ENCODE peak calls at places on chromosomes 5 and 9, in four cellular contexts. One of them, this sample, is unnamed.
A peak's percentile ranks its signal among the peaks of the same experiment; 100 is the strongest.

GRCh38 chr5:14250094-14250777 is 107.1 kb downstream of the TRIO start:
- DNase-seq in body of pancreas: peak; percentile 62
- DNase-seq in breast epithelium: peak; percentile 60
- DNase-seq in stomach: no peak
- DNase-seq in this sample: peak; percentile 31

GRCh38 chr5:108900668-108901067 is 153.0 kb downstream of the FER start:
- DNase-seq in breast epithelium: no peak
- DNase-seq in stomach: no peak
- DNase-seq in body of pancreas: no peak
- DNase-seq in this sample: no peak

GRCh38 chr9:130443840-130444492 is 795 bp upstream of the ASS1 start:
- DNase-seq in stomach: no peak
- DNase-seq in body of pancreas: peak; percentile 53
- DNase-seq in breast epithelium: no peak
- DNase-seq in this sample: peak; percentile 65

GRCh38 chr5:38285226-38285625 is 26.9 kb downstream of the EGFLAM start:
- DNase-seq in body of pancreas: no peak
- DNase-seq in stomach: no peak
- DNase-seq in breast epithelium: no peak
- DNase-seq in this sample: no peak

GRCh38 chr5:175728885-175729828 is 71.3 kb downstream of the HRH2 start:
- DNase-seq in stomach: peak; percentile 43
- DNase-seq in breast epithelium: no peak
- DNase-seq in body of pancreas: no peak
- DNase-seq in this sample: no peak

GRCh38 chr5:81020478-81021167 is 60.5 kb downstream of the RASGRF2 start:
- DNase-seq in stomach: no peak
- DNase-seq in breast epithelium: no peak
- DNase-seq in body of pancreas: no peak
- DNase-seq in this sample: no peak

GRCh38 chr5:103428411-103428871 is 134.1 kb downstream of the NUDT12 start:
- DNase-seq in body of pancreas: peak; percentile 78
- DNase-seq in stomach: peak; percentile 40
- DNase-seq in breast epithelium: peak; percentile 68
- DNase-seq in this sample: no peak

GRCh38 chr9:97591535-97591934 is 41.6 kb downstream of the TSTD2 start:
- DNase-seq in stomach: no peak
- DNase-seq in breast epithelium: no peak
- DNase-seq in body of pancreas: no peak
- DNase-seq in this sample: no peak

GRCh38 chr9:23750808-23751207 is 75.2 kb downstream of the ELAVL2 start:
- DNase-seq in breast epithelium: no peak
- DNase-seq in body of pancreas: no peak
- DNase-seq in stomach: no peak
- DNase-seq in this sample: no peak

GRCh38 chr9:72038408-72038807 is 22.0 kb downstream of the C9orf57 start:
- DNase-seq in breast epithelium: no peak
- DNase-seq in stomach: peak; percentile 37
- DNase-seq in body of pancreas: no peak
- DNase-seq in this sample: no peak

GRCh38 chr5:89513299-89514044 is 630.5 kb upstream of the MEF2C start:
- DNase-seq in stomach: no peak
- DNase-seq in breast epithelium: no peak
- DNase-seq in body of pancreas: no peak
- DNase-seq in this sample: no peak

GRCh38 chr9:137619240-137620090 is 660 bp downstream of the EHMT1 start:
- DNase-seq in stomach: peak; percentile 42
- DNase-seq in body of pancreas: peak; percentile 44
- DNase-seq in breast epithelium: no peak
- DNase-seq in this sample: no peak

GRCh38 chr9:94944623-94945022 is 218.1 kb downstream of the AOPEP start:
- DNase-seq in stomach: no peak
- DNase-seq in breast epithelium: no peak
- DNase-seq in body of pancreas: no peak
- DNase-seq in this sample: no peak

GRCh38 chr9:93257808-93258331 is 73.9 kb downstream of the WNK2 start:
- DNase-seq in body of pancreas: peak; percentile 3
- DNase-seq in stomach: peak; percentile 10
- DNase-seq in breast epithelium: peak; percentile 20
- DNase-seq in this sample: no peak

GRCh38 chr5:6792911-6793451 is 79.7 kb downstream of the TENT4A start:
- DNase-seq in body of pancreas: no peak
- DNase-seq in stomach: no peak
- DNase-seq in breast epithelium: no peak
- DNase-seq in this sample: no peak

GRCh38 chr5:73370620-73371583 is 77.7 kb downstream of the FOXD1 start:
- DNase-seq in breast epithelium: no peak
- DNase-seq in stomach: no peak
- DNase-seq in body of pancreas: no peak
- DNase-seq in this sample: no peak

GRCh38 chr9:114178076-114178475 is 22.7 kb downstream of the COL27A1 start:
- DNase-seq in body of pancreas: no peak
- DNase-seq in breast epithelium: no peak
- DNase-seq in stomach: no peak
- DNase-seq in this sample: peak; percentile 36

DNA sequence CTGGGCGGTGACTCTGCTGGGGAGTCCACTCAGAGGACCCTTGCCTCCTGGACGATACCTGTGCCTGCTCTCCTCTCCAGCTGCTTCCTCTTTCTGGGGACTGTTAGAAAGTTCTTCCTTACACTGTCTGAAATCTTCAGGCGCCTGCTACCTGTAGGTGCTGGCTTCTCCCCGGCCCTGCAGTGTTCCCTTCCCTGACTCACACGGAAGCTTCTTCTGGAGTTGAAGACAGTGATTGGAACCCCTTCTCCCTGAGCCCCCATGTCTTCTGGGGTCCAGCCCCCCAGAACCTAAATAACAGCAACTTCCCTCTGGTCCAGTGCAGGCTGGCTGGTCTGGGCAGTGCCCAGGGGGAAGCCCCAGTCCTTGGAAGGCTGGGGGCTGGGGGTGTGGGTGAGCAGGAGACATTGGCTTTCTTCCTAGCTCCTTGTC is 652 bp downstream of the GSN start:
- DNase-seq in body of pancreas: no peak
- DNase-seq in breast epithelium: no peak
- DNase-seq in stomach: no peak
- DNase-seq in this sample: no peak
- H3K4me1 ChIP-seq in body of pancreas: peaks cover 26% of the 10 kb centered on the region
- H3K4me1 ChIP-seq in breast epithelium: peaks cover 15% of the 10 kb centered on the region
- H3K4me1 ChIP-seq in stomach: peaks cover 66% of the 10 kb centered on the region
- H3K4me1 ChIP-seq in this sample: no peaks in the 10 kb centered on the region

DNA sequence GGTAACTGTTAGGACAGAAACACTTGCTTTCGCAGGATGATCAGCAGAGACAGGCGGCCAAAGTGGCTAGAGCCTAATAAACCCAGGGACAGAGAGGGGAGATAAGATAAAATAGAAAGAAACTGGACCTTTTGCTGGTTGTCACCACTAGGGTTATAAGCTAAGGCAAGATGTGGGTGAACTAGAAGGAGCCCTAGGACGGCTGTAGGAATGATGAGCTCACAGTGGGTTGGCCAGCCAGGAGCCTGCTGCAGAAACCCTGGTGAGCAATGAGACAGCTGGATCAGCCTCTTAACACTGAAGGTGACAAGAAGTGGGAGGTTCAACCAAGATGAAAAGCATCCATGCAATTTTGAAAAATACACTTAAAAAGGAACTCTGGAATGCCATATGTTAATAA is 13.5 kb downstream of the CTNND2 start:
- DNase-seq in body of pancreas: no peak
- DNase-seq in breast epithelium: no peak
- DNase-seq in stomach: no peak
- DNase-seq in this sample: no peak
- TF ChIP-seq POLR2A in body of pancreas: no peak
- TF ChIP-seq POLR2A in breast epithelium: no peak
- TF ChIP-seq POLR2A in stomach: no peak
- TF ChIP-seq POLR2A in this sample: no peak

GRCh38 chr5:45295231-45295630 is 400.9 kb downstream of the HCN1 start:
- DNase-seq in stomach: no peak
- DNase-seq in breast epithelium: no peak
- DNase-seq in body of pancreas: no peak
- DNase-seq in this sample: no peak
- H3K4me1 ChIP-seq in stomach: no peaks in the 10 kb centered on the region
- H3K4me1 ChIP-seq in breast epithelium: no peaks in the 10 kb centered on the region
- H3K4me1 ChIP-seq in body of pancreas: no peaks in the 10 kb centered on the region
- H3K4me1 ChIP-seq in this sample: no peaks in the 10 kb centered on the region

GRCh38 chr5:140302786-140303639 is at the start of gene PFDN1:
- DNase-seq in stomach: peak; percentile 95
- DNase-seq in body of pancreas: peak; percentile 96
- DNase-seq in breast epithelium: peak; percentile 88
- DNase-seq in this sample: peak; percentile 96
- TF ChIP-seq POLR2A in stomach: no peak
- TF ChIP-seq POLR2A in body of pancreas: peak; percentile 61
- TF ChIP-seq POLR2A in breast epithelium: peak; percentile 4
- TF ChIP-seq POLR2A in this sample: no peak

This sample was measured in right lobe of liver.